ENCODE peak calls at places on chromosomes 12 and 14, in five cellular contexts. One of them, this sample, is unnamed.
A peak's percentile ranks its signal among the peaks of the same experiment; 100 is the strongest.

GRCh38 chr14:54893151-54893760 is 9.4 kb downstream of the GCH1 start:
- DNase-seq in amniotic stem cell: no peak
- DNase-seq in effector CD4-positive, alpha-beta T cell: peak; percentile 23
- DNase-seq in epithelial cell of prostate: peak; percentile 16
- DNase-seq in T-helper 1 cell: no peak
- DNase-seq in this sample: no peak

GRCh38 chr14:68389973-68390372 is 402.9 kb downstream of the ZFP36L1 start:
- DNase-seq in amniotic stem cell: no peak
- DNase-seq in effector CD4-positive, alpha-beta T cell: no peak
- DNase-seq in epithelial cell of prostate: no peak
- DNase-seq in T-helper 1 cell: no peak
- DNase-seq in this sample: no peak

GRCh38 chr14:105375635-105376057 is 22.7 kb upstream of the TEX22 start:
- DNase-seq in effector CD4-positive, alpha-beta T cell: no peak
- DNase-seq in epithelial cell of prostate: no peak
- DNase-seq in T-helper 1 cell: no peak
- DNase-seq in amniotic stem cell: no peak
- DNase-seq in this sample: no peak

GRCh38 chr12:114799574-114800487 is 115.9 kb upstream of the TBX3 start:
- DNase-seq in effector CD4-positive, alpha-beta T cell: no peak
- DNase-seq in amniotic stem cell: no peak
- DNase-seq in T-helper 1 cell: no peak
- DNase-seq in epithelial cell of prostate: no peak
- DNase-seq in this sample: no peak

GRCh38 chr12:75890660-75891059 is 140.9 kb downstream of the PHLDA1 start:
- DNase-seq in epithelial cell of prostate: no peak
- DNase-seq in effector CD4-positive, alpha-beta T cell: no peak
- DNase-seq in amniotic stem cell: no peak
- DNase-seq in T-helper 1 cell: no peak
- DNase-seq in this sample: no peak

GRCh38 chr14:43198465-43198864 is 1308.6 kb downstream of the FSCB start:
- DNase-seq in amniotic stem cell: no peak
- DNase-seq in epithelial cell of prostate: no peak
- DNase-seq in T-helper 1 cell: no peak
- DNase-seq in effector CD4-positive, alpha-beta T cell: no peak
- DNase-seq in this sample: no peak

GRCh38 chr12:101880769-101881168 is 3.4 kb downstream of the DRAM1 start:
- DNase-seq in effector CD4-positive, alpha-beta T cell: no peak
- DNase-seq in T-helper 1 cell: no peak
- DNase-seq in epithelial cell of prostate: no peak
- DNase-seq in amniotic stem cell: no peak
- DNase-seq in this sample: no peak

GRCh38 chr14:68694516-68695235 is 98.2 kb downstream of the ZFP36L1 start:
- DNase-seq in effector CD4-positive, alpha-beta T cell: no peak
- DNase-seq in T-helper 1 cell: no peak
- DNase-seq in amniotic stem cell: no peak
- DNase-seq in epithelial cell of prostate: no peak
- DNase-seq in this sample: no peak

GRCh38 chr14:100677152-100677924 is 49.4 kb upstream of the DLK1 start:
- DNase-seq in T-helper 1 cell: no peak
- DNase-seq in epithelial cell of prostate: no peak
- DNase-seq in amniotic stem cell: no peak
- DNase-seq in effector CD4-positive, alpha-beta T cell: no peak
- DNase-seq in this sample: no peak

GRCh38 chr12:27588786-27589185 is 64.8 kb downstream of the PPFIBP1 start:
- DNase-seq in amniotic stem cell: no peak
- DNase-seq in epithelial cell of prostate: no peak
- DNase-seq in T-helper 1 cell: no peak
- DNase-seq in effector CD4-positive, alpha-beta T cell: no peak
- DNase-seq in this sample: no peak

GRCh38 chr14:75188520-75189267 is 12.3 kb upstream of the TMED10 start:
- DNase-seq in T-helper 1 cell: no peak
- DNase-seq in amniotic stem cell: no peak
- DNase-seq in effector CD4-positive, alpha-beta T cell: no peak
- DNase-seq in epithelial cell of prostate: no peak
- DNase-seq in this sample: no peak

GRCh38 chr12:53500119-53500775 is 836 bp upstream of the TARBP2 start:
- DNase-seq in effector CD4-positive, alpha-beta T cell: no peak
- DNase-seq in epithelial cell of prostate: no peak
- DNase-seq in amniotic stem cell: no peak
- DNase-seq in T-helper 1 cell: no peak
- DNase-seq in this sample: no peak

GRCh38 chr14:94906991-94907587 is 137.2 kb upstream of the GSC start:
- DNase-seq in amniotic stem cell: no peak
- DNase-seq in epithelial cell of prostate: no peak
- DNase-seq in effector CD4-positive, alpha-beta T cell: no peak
- DNase-seq in T-helper 1 cell: no peak
- DNase-seq in this sample: no peak

GRCh38 chr14:104599446-104599845 is 5.1 kb downstream of the TMEM179 start:
- DNase-seq in effector CD4-positive, alpha-beta T cell: no peak
- DNase-seq in epithelial cell of prostate: no peak
- DNase-seq in T-helper 1 cell: no peak
- DNase-seq in amniotic stem cell: no peak
- DNase-seq in this sample: no peak

GRCh38 chr14:73467377-73467776 is 9.0 kb upstream of the NUMB start:
- DNase-seq in epithelial cell of prostate: no peak
- DNase-seq in amniotic stem cell: no peak
- DNase-seq in T-helper 1 cell: no peak
- DNase-seq in effector CD4-positive, alpha-beta T cell: no peak
- DNase-seq in this sample: no peak

GRCh38 chr12:62044450-62044849 is 215.8 kb upstream of the USP15 start:
- DNase-seq in amniotic stem cell: no peak
- DNase-seq in epithelial cell of prostate: no peak
- DNase-seq in effector CD4-positive, alpha-beta T cell: no peak
- DNase-seq in T-helper 1 cell: no peak
- DNase-seq in this sample: no peak

GRCh38 chr14:21494902-21495762 is 16.0 kb downstream of the METTL3 start:
- DNase-seq in amniotic stem cell: no peak
- DNase-seq in T-helper 1 cell: no peak
- DNase-seq in effector CD4-positive, alpha-beta T cell: no peak
- DNase-seq in epithelial cell of prostate: no peak
- DNase-seq in this sample: no peak

GRCh38 chr12:5012337-5012736 is 31.3 kb upstream of the KCNA5 start:
- DNase-seq in T-helper 1 cell: no peak
- DNase-seq in epithelial cell of prostate: no peak
- DNase-seq in amniotic stem cell: no peak
- DNase-seq in effector CD4-positive, alpha-beta T cell: no peak
- DNase-seq in this sample: no peak

GRCh38 chr12:124651508-124652273 is 84.3 kb upstream of the NCOR2 start:
- DNase-seq in amniotic stem cell: no peak
- DNase-seq in effector CD4-positive, alpha-beta T cell: no peak
- DNase-seq in T-helper 1 cell: no peak
- DNase-seq in epithelial cell of prostate: no peak
- DNase-seq in this sample: no peak

GRCh38 chr14:68137704-68138619 is 318.4 kb downstream of the RAD51B start:
- DNase-seq in amniotic stem cell: peak; percentile 95
- DNase-seq in T-helper 1 cell: no peak
- DNase-seq in effector CD4-positive, alpha-beta T cell: no peak
- DNase-seq in epithelial cell of prostate: peak; percentile 98
- DNase-seq in this sample: peak; percentile 83

GRCh38 chr12:120094485-120094884 is 22.1 kb downstream of the RAB35 start:
- DNase-seq in epithelial cell of prostate: no peak
- DNase-seq in amniotic stem cell: no peak
- DNase-seq in effector CD4-positive, alpha-beta T cell: no peak
- DNase-seq in T-helper 1 cell: no peak
- DNase-seq in this sample: no peak

GRCh38 chr12:89783321-89784060 is 74.9 kb upstream of the ATP2B1 start:
- DNase-seq in T-helper 1 cell: no peak
- DNase-seq in effector CD4-positive, alpha-beta T cell: no peak
- DNase-seq in epithelial cell of prostate: no peak
- DNase-seq in amniotic stem cell: no peak
- DNase-seq in this sample: no peak

GRCh38 chr12:91316825-91317224 is 134.2 kb upstream of the DCN start:
- DNase-seq in epithelial cell of prostate: no peak
- DNase-seq in effector CD4-positive, alpha-beta T cell: no peak
- DNase-seq in amniotic stem cell: no peak
- DNase-seq in T-helper 1 cell: no peak
- DNase-seq in this sample: no peak

GRCh38 chr14:64760146-64760755 is 56.0 kb downstream of the PLEKHG3 start:
- DNase-seq in effector CD4-positive, alpha-beta T cell: peak; percentile 57
- DNase-seq in amniotic stem cell: no peak
- DNase-seq in epithelial cell of prostate: no peak
- DNase-seq in T-helper 1 cell: peak; percentile 30
- DNase-seq in this sample: no peak

GRCh38 chr14:104793703-104793959 is 1.9 kb downstream of the AKT1 start:
- DNase-seq in effector CD4-positive, alpha-beta T cell: no peak
- DNase-seq in epithelial cell of prostate: no peak
- DNase-seq in T-helper 1 cell: no peak
- DNase-seq in amniotic stem cell: no peak
- DNase-seq in this sample: no peak

GRCh38 chr14:49363926-49364751 is 222.0 kb downstream of the RPS29 start:
- DNase-seq in epithelial cell of prostate: no peak
- DNase-seq in effector CD4-positive, alpha-beta T cell: no peak
- DNase-seq in amniotic stem cell: no peak
- DNase-seq in T-helper 1 cell: no peak
- DNase-seq in this sample: no peak

GRCh38 chr14:68789798-68790655 is 2.8 kb downstream of the ZFP36L1 start:
- DNase-seq in amniotic stem cell: no peak
- DNase-seq in epithelial cell of prostate: no peak
- DNase-seq in T-helper 1 cell: no peak
- DNase-seq in effector CD4-positive, alpha-beta T cell: no peak
- DNase-seq in this sample: no peak